ENCODE peak calls at places on chromosome 15, in four cellular contexts. U, E, J and C are unnamed samples. For H3K4me1, the result is how much of the 10 kb centered on the place peaks cover.

GRCh38 chr15:67574981-67575632 is 32.6 kb downstream of the MAP2K5 start:
- DNase-seq in E (peak), U (no peak), J (no peak), C (peak)

GRCh38 chr15:66565141-66565595 is 630 bp downstream of the LCTL start:
- DNase-seq in E (no peak), J (no peak), U (no peak), C (no peak)

GRCh38 chr15:45919806-45920205 is 285.0 kb downstream of the SQOR start:
- DNase-seq in E (peak), U (no peak), J (peak), C (peak)

GRCh38 chr15:35630570-35630969 is 84.6 kb upstream of the DPH6 start:
- DNase-seq in E (peak), U (no peak), J (no peak), C (peak)

GRCh38 chr15:75625542-75626347 is at the start of gene SNUPN:
- DNase-seq in U (peak), J (peak), E (peak), C (peak)

GRCh38 chr15:69595009-69595825 is 142.6 kb downstream of the RPLP1 start:
- DNase-seq in J (no peak), U (peak), E (peak), C (no peak)

GRCh38 chr15:85756411-85757072 is 38.2 kb downstream of the KLHL25 start:
- DNase-seq in J (no peak), U (no peak), E (no peak), C (peak)

GRCh38 chr15:66879968-66880367 is 177.9 kb downstream of the SMAD6 start:
- DNase-seq in E (no peak), J (no peak), U (no peak), C (peak)

GRCh38 chr15:31102374-31103342 is 1.1 kb upstream of the TRPM1 start:
- DNase-seq in U (no peak), J (no peak), E (no peak), C (no peak)

GRCh38 chr15:74302821-74303359 is 64.6 kb downstream of the CYP11A1 start:
- DNase-seq in E (no peak), J (peak), U (peak), C (peak)

GRCh38 chr15:68346986-68347385 is 69.4 kb downstream of the FEM1B start:
- DNase-seq in U (no peak), E (no peak), J (no peak), C (no peak)

GRCh38 chr15:56473017-56473416 is 8.1 kb upstream of the MNS1 start:
- DNase-seq in J (no peak), E (no peak), U (no peak), C (no peak)

GRCh38 chr15:85685366-85685765 is 109.4 kb downstream of the KLHL25 start:
- DNase-seq in J (no peak), U (no peak), E (no peak), C (no peak)

GRCh38 chr15:93837450-93837849 is 393.9 kb upstream of the MCTP2 start:
- DNase-seq in U (no peak), E (no peak), J (no peak), C (no peak)

GRCh38 chr15:78751602-78751979 is 59.7 kb downstream of the ADAMTS7 start:
- DNase-seq in U (no peak), J (no peak), E (no peak), C (no peak)

GRCh38 chr15:60682615-60683014 is 203.7 kb upstream of the ICE2 start:
- DNase-seq in J (no peak), E (no peak), U (no peak), C (peak)

GRCh38 chr15:96142498-96142897 is 188.0 kb upstream of the NR2F2 start:
- DNase-seq in U (no peak), E (no peak), J (no peak), C (no peak)

GRCh38 chr15:43872416-43873020 is 45.7 kb downstream of the WDR76 start:
- DNase-seq in J (peak), U (peak), E (peak), C (peak)

GRCh38 chr15:55552926-55553325 is 35.2 kb downstream of the PYGO1 start:
- DNase-seq in E (peak), U (peak), J (peak), C (peak)

GRCh38 chr15:77639431-77639830 is 6.7 kb upstream of the LINGO1 start:
- DNase-seq in U (no peak), J (no peak), E (no peak), C (no peak)

GRCh38 chr15:81279621-81280051 is 44.3 kb downstream of the STARD5 start:
- DNase-seq in U (peak), J (peak), E (no peak), C (no peak)

GRCh38 chr15:36884404-36885335 is 215.7 kb downstream of the MEIS2 start:
- DNase-seq in U (no peak), J (no peak), E (peak), C (no peak)

GRCh38 chr15:43879386-43880355 is 52.9 kb downstream of the WDR76 start:
- DNase-seq in E (no peak), U (no peak), J (no peak), C (no peak)

GRCh38 chr15:35757323-35757722 is 211.4 kb upstream of the DPH6 start:
- DNase-seq in J (no peak), E (no peak), U (no peak), C (no peak)

GRCh38 chr15:73305331-73306211 is 63.2 kb downstream of the HCN4 start:
- DNase-seq in U (peak), E (peak), J (peak), C (peak)

GRCh38 chr15:60003243-60004018 is 680 bp upstream of the FOXB1 start:
- DNase-seq in E (no peak), U (no peak), J (no peak), C (no peak)

GRCh38 chr15:91369823-91370222 is 269.8 kb downstream of the SV2B start:
- DNase-seq in U (no peak), E (no peak), J (no peak), C (no peak)

GRCh38 chr15:55398243-55398642 is 9.9 kb downstream of the CCPG1 start:
- DNase-seq in E (no peak), J (no peak), U (no peak), C (no peak)

GRCh38 chr15:92118162-92118935 is 264.8 kb downstream of the SLCO3A1 start:
- DNase-seq in E (peak), U (peak), J (no peak), C (peak)

GRCh38 chr15:51681303-51681963 is at the start of gene SCG3:
- DNase-seq in U (peak), J (peak), E (peak), C (peak)

GRCh38 chr15:82850731-82851130 is 41.3 kb downstream of the WHAMM start:
- DNase-seq in U (peak), J (no peak), E (no peak), C (no peak)

GRCh38 chr15:65791335-65792129 is 561 bp downstream of the DENND4A start:
- DNase-seq in J (peak), E (peak), U (peak), C (peak)

GRCh38 chr15:79431636-79432344 is at the start of gene MINAR1:
- DNase-seq in U (peak), E (peak), J (peak), C (peak)

GRCh38 chr15:78959360-78959759 is 14.5 kb upstream of the CTSH start:
- DNase-seq in E (no peak), U (no peak), J (no peak), C (no peak)

GRCh38 chr15:70833897-70834765 is 19.8 kb downstream of the LARP6 start:
- DNase-seq in J (peak), U (peak), E (peak), C (peak)

GRCh38 chr15:52071570-52071969 is 41.0 kb downstream of the BCL2L10 start:
- DNase-seq in J (no peak), U (no peak), E (no peak), C (no peak)

GRCh38 chr15:39629376-39629775 is 48.5 kb downstream of the THBS1 start:
- DNase-seq in E (peak), U (no peak), J (peak), C (peak)

GRCh38 chr15:91909574-91909973 is 56.1 kb downstream of the SLCO3A1 start:
- DNase-seq in E (no peak), U (peak), J (no peak), C (no peak)

GRCh38 chr15:75237316-75237982 is 20.7 kb upstream of the GOLGA6C start:
- DNase-seq in J (no peak), E (no peak), U (no peak), C (no peak)

DNA sequence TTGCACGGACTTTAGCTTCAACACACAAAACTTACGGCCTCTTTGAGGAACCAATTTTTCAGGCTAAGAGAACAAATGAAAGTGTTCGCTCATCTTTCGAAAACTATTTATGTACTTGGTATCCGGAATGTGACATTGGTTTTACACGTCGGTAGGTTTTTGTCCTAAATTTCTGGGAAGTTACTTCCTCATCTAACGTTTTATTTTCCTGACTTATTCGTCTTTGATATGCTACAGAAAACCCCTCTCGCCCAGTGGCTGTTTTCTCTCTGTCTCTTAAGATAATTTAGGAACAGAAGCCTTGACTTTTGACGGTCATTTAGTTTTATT is 879 bp upstream of the GREM1 start:
- DNase-seq in U (no peak), J (no peak), E (no peak), C (no peak)
- H3K9ac ChIP-seq in U (no peak), J (no peak), E (peak), C (peak)

GRCh38 chr15:98853593-98854420 is 153.8 kb downstream of the PGPEP1L start:
- DNase-seq in U (no peak), E (no peak), J (no peak), C (peak)
- H3K4me1 ChIP-seq in U (under half), E (under half), J (under half), C (half or more)

GRCh38 chr15:48775556-48775955 is 35.3 kb downstream of the CEP152 start:
- DNase-seq in E (no peak), U (no peak), J (peak), C (no peak)
- H3K9ac ChIP-seq in E (no peak), U (no peak), J (no peak), C (no peak)

GRCh38 chr15:63986185-63986680 is 60.1 kb downstream of the DAPK2 start:
- DNase-seq in J (no peak), E (no peak), U (no peak), C (peak)

GRCh38 chr15:63985221-63986184 is 60.8 kb downstream of the DAPK2 start:
- DNase-seq in J (peak), E (no peak), U (no peak), C (peak)

GRCh38 chr15:63982381-63982854 is 63.9 kb downstream of the DAPK2 start:
- DNase-seq in E (no peak), J (no peak), U (no peak), C (no peak)

GRCh38 chr15:63983071-63983711 is 63.1 kb downstream of the DAPK2 start:
- DNase-seq in J (peak), E (no peak), U (peak), C (no peak)

DNA sequence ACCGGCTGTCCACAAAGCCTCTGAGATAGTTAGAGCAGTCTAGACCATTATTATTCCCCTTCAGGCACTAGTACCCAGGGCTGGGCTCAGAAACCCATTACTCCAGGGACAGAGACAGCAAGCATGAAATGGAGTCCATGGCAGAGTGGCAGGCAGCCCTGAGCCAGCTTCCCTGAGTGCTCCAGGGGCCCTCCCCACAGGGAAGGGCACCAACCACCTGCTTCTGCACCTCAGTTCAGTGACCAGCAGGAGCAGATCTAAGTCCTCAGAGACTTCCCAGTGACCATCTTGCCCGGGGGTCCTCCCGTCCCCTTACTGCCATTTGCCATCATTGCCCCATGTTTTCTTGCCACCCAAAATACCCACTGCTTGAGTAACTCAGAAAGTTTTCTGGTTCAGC is 62.0 kb downstream of the DAPK2 start:
- DNase-seq in U (no peak), E (no peak), J (no peak), C (no peak)
- H3K4me1 ChIP-seq in U (under half), E (under half), J (under half), C (under half)

GRCh38 chr15:88040516-88040915 is 216.0 kb downstream of the NTRK3 start:
- DNase-seq in E (no peak), J (no peak), U (no peak), C (no peak)

GRCh38 chr15:88032787-88033186 is 223.8 kb downstream of the NTRK3 start:
- DNase-seq in E (peak), U (no peak), J (no peak), C (peak)

GRCh38 chr15:88038261-88038660 is 218.3 kb downstream of the NTRK3 start:
- DNase-seq in E (no peak), J (no peak), U (no peak), C (no peak)

GRCh38 chr15:88035381-88035780 is 221.2 kb downstream of the NTRK3 start:
- DNase-seq in U (no peak), J (no peak), E (no peak), C (no peak)

DNA sequence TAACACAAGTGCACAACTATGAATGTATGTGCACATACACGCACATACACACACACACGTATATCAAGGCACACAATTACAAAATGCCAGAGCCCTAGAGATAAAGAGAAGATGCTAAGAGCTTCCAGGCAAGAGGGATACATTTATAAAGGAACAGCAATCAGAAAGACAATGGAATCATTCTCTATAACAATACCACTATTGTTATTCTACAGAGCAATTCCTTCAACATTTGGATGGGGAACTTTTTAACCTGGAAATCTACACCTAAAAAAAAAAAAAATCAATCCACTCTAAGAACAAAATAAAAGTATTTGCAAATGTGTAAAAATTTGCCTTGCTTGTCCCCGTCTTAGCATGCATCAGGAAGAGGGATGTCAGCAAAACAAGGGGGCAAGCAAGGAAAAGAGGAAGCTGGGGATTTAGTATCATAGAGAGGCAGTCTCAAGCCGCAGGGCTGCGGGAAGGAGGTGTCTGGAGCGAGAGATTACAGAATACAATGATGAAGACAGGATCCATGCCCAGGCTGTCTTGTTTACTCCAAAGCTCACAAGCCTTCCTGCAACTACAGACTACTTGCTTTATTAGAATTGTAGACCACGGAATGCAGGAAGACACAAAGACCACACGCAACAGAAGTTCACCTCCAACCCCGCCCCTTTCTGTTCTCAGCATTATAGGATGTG is 220.2 kb downstream of the NTRK3 start:
- DNase-seq in U (peak), J (no peak), E (no peak), C (no peak)
- H3K9ac ChIP-seq in U (no peak), J (no peak), E (no peak), C (no peak)